ENCODE peak calls at places on chromosomes 11 and 22, in seven cellular contexts. One of them, this sample, is unnamed.
A peak's percentile ranks its signal among the peaks of the same experiment; 100 is the strongest.

GRCh38 chr11:1022411-1022810 is 14.1 kb downstream of the MUC6 start:
- DNase-seq in fibroblast of pulmonary artery: no peak
- DNase-seq in mesothelial cell of epicardium: no peak
- DNase-seq in stimulated activated CD4-positive, alpha-beta T cell treated with anti-CD3 and anti-CD28 coated beads, Interleukin-1b, Interleukin-23, amount 100 ng/mL, for 1 hour: no peak
- DNase-seq in effector CD4-positive, alpha-beta T cell: no peak
- DNase-seq in naive thymus-derived CD8-positive, alpha-beta T cell: no peak
- DNase-seq in stomach: no peak
- DNase-seq in this sample: no peak

GRCh38 chr11:1120532-1121342 is 37.0 kb upstream of the MUC5AC start:
- DNase-seq in effector CD4-positive, alpha-beta T cell: no peak
- DNase-seq in stomach: peak; percentile 24
- DNase-seq in mesothelial cell of epicardium: peak; percentile 36
- DNase-seq in fibroblast of pulmonary artery: no peak
- DNase-seq in naive thymus-derived CD8-positive, alpha-beta T cell: no peak
- DNase-seq in stimulated activated CD4-positive, alpha-beta T cell treated with anti-CD3 and anti-CD28 coated beads, Interleukin-1b, Interleukin-23, amount 100 ng/mL, for 1 hour: no peak
- DNase-seq in this sample: no peak

GRCh38 chr11:28108909-28109308 is 721 bp downstream of the METTL15 start:
- DNase-seq in mesothelial cell of epicardium: no peak
- DNase-seq in fibroblast of pulmonary artery: no peak
- DNase-seq in stimulated activated CD4-positive, alpha-beta T cell treated with anti-CD3 and anti-CD28 coated beads, Interleukin-1b, Interleukin-23, amount 100 ng/mL, for 1 hour: no peak
- DNase-seq in stomach: no peak
- DNase-seq in effector CD4-positive, alpha-beta T cell: no peak
- DNase-seq in naive thymus-derived CD8-positive, alpha-beta T cell: no peak
- DNase-seq in this sample: no peak

GRCh38 chr22:20956258-20957117 is 10.6 kb upstream of the AIFM3 start:
- DNase-seq in fibroblast of pulmonary artery: peak; percentile 22
- DNase-seq in mesothelial cell of epicardium: no peak
- DNase-seq in effector CD4-positive, alpha-beta T cell: no peak
- DNase-seq in stimulated activated CD4-positive, alpha-beta T cell treated with anti-CD3 and anti-CD28 coated beads, Interleukin-1b, Interleukin-23, amount 100 ng/mL, for 1 hour: no peak
- DNase-seq in naive thymus-derived CD8-positive, alpha-beta T cell: no peak
- DNase-seq in stomach: no peak
- DNase-seq in this sample: peak; percentile 41

GRCh38 chr11:78202733-78203167 is 14.0 kb downstream of the USP35 start:
- DNase-seq in naive thymus-derived CD8-positive, alpha-beta T cell: peak; percentile 41
- DNase-seq in stimulated activated CD4-positive, alpha-beta T cell treated with anti-CD3 and anti-CD28 coated beads, Interleukin-1b, Interleukin-23, amount 100 ng/mL, for 1 hour: peak; percentile 43
- DNase-seq in effector CD4-positive, alpha-beta T cell: peak; percentile 71
- DNase-seq in fibroblast of pulmonary artery: no peak
- DNase-seq in mesothelial cell of epicardium: no peak
- DNase-seq in stomach: no peak
- DNase-seq in this sample: no peak

GRCh38 chr11:2803186-2804057 is 82.2 kb downstream of the CDKN1C start:
- DNase-seq in naive thymus-derived CD8-positive, alpha-beta T cell: no peak
- DNase-seq in effector CD4-positive, alpha-beta T cell: peak; percentile 0
- DNase-seq in mesothelial cell of epicardium: peak; percentile 30
- DNase-seq in stomach: peak; percentile 24
- DNase-seq in fibroblast of pulmonary artery: no peak
- DNase-seq in stimulated activated CD4-positive, alpha-beta T cell treated with anti-CD3 and anti-CD28 coated beads, Interleukin-1b, Interleukin-23, amount 100 ng/mL, for 1 hour: no peak
- DNase-seq in this sample: no peak

GRCh38 chr11:26928636-26929035 is 65.3 kb upstream of the FIBIN start:
- DNase-seq in stomach: no peak
- DNase-seq in fibroblast of pulmonary artery: no peak
- DNase-seq in effector CD4-positive, alpha-beta T cell: no peak
- DNase-seq in naive thymus-derived CD8-positive, alpha-beta T cell: no peak
- DNase-seq in mesothelial cell of epicardium: no peak
- DNase-seq in stimulated activated CD4-positive, alpha-beta T cell treated with anti-CD3 and anti-CD28 coated beads, Interleukin-1b, Interleukin-23, amount 100 ng/mL, for 1 hour: no peak
- DNase-seq in this sample: no peak

GRCh38 chr22:35567794-35568193 is 27.2 kb downstream of the RASD2 start:
- DNase-seq in naive thymus-derived CD8-positive, alpha-beta T cell: no peak
- DNase-seq in mesothelial cell of epicardium: no peak
- DNase-seq in stimulated activated CD4-positive, alpha-beta T cell treated with anti-CD3 and anti-CD28 coated beads, Interleukin-1b, Interleukin-23, amount 100 ng/mL, for 1 hour: no peak
- DNase-seq in fibroblast of pulmonary artery: no peak
- DNase-seq in stomach: no peak
- DNase-seq in effector CD4-positive, alpha-beta T cell: no peak
- DNase-seq in this sample: no peak

GRCh38 chr11:17423533-17424310 is 35.3 kb upstream of the KCNJ11 start:
- DNase-seq in effector CD4-positive, alpha-beta T cell: no peak
- DNase-seq in stimulated activated CD4-positive, alpha-beta T cell treated with anti-CD3 and anti-CD28 coated beads, Interleukin-1b, Interleukin-23, amount 100 ng/mL, for 1 hour: no peak
- DNase-seq in stomach: peak; percentile 62
- DNase-seq in fibroblast of pulmonary artery: no peak
- DNase-seq in mesothelial cell of epicardium: no peak
- DNase-seq in naive thymus-derived CD8-positive, alpha-beta T cell: no peak
- DNase-seq in this sample: no peak

GRCh38 chr11:69449320-69450063 is 32.0 kb upstream of the LINC01488 start:
- DNase-seq in stomach: peak; percentile 69
- DNase-seq in mesothelial cell of epicardium: no peak
- DNase-seq in naive thymus-derived CD8-positive, alpha-beta T cell: no peak
- DNase-seq in fibroblast of pulmonary artery: peak; percentile 50
- DNase-seq in effector CD4-positive, alpha-beta T cell: no peak
- DNase-seq in stimulated activated CD4-positive, alpha-beta T cell treated with anti-CD3 and anti-CD28 coated beads, Interleukin-1b, Interleukin-23, amount 100 ng/mL, for 1 hour: no peak
- DNase-seq in this sample: peak; percentile 46

GRCh38 chr11:2912498-2912897 is 16.7 kb downstream of the PHLDA2 start:
- DNase-seq in stomach: peak; percentile 96
- DNase-seq in stimulated activated CD4-positive, alpha-beta T cell treated with anti-CD3 and anti-CD28 coated beads, Interleukin-1b, Interleukin-23, amount 100 ng/mL, for 1 hour: no peak
- DNase-seq in mesothelial cell of epicardium: no peak
- DNase-seq in fibroblast of pulmonary artery: peak; percentile 65
- DNase-seq in naive thymus-derived CD8-positive, alpha-beta T cell: no peak
- DNase-seq in effector CD4-positive, alpha-beta T cell: no peak
- DNase-seq in this sample: peak; percentile 67

GRCh38 chr11:112176077-112176476 is 765 bp downstream of the BCO2 start:
- DNase-seq in mesothelial cell of epicardium: no peak
- DNase-seq in naive thymus-derived CD8-positive, alpha-beta T cell: no peak
- DNase-seq in effector CD4-positive, alpha-beta T cell: no peak
- DNase-seq in stomach: no peak
- DNase-seq in fibroblast of pulmonary artery: no peak
- DNase-seq in stimulated activated CD4-positive, alpha-beta T cell treated with anti-CD3 and anti-CD28 coated beads, Interleukin-1b, Interleukin-23, amount 100 ng/mL, for 1 hour: no peak
- DNase-seq in this sample: no peak

GRCh38 chr11:77677138-77677537 is 39.5 kb upstream of the CLNS1A start:
- DNase-seq in stimulated activated CD4-positive, alpha-beta T cell treated with anti-CD3 and anti-CD28 coated beads, Interleukin-1b, Interleukin-23, amount 100 ng/mL, for 1 hour: no peak
- DNase-seq in fibroblast of pulmonary artery: no peak
- DNase-seq in stomach: no peak
- DNase-seq in naive thymus-derived CD8-positive, alpha-beta T cell: no peak
- DNase-seq in effector CD4-positive, alpha-beta T cell: no peak
- DNase-seq in mesothelial cell of epicardium: no peak
- DNase-seq in this sample: peak; percentile 56

GRCh38 chr11:29490951-29491350 is 525.9 kb downstream of the KCNA4 start:
- DNase-seq in mesothelial cell of epicardium: no peak
- DNase-seq in stomach: no peak
- DNase-seq in naive thymus-derived CD8-positive, alpha-beta T cell: no peak
- DNase-seq in stimulated activated CD4-positive, alpha-beta T cell treated with anti-CD3 and anti-CD28 coated beads, Interleukin-1b, Interleukin-23, amount 100 ng/mL, for 1 hour: no peak
- DNase-seq in effector CD4-positive, alpha-beta T cell: no peak
- DNase-seq in fibroblast of pulmonary artery: no peak
- DNase-seq in this sample: no peak

GRCh38 chr11:58003036-58003435 is 20.6 kb upstream of the OR9Q1 start:
- DNase-seq in effector CD4-positive, alpha-beta T cell: no peak
- DNase-seq in stomach: no peak
- DNase-seq in fibroblast of pulmonary artery: no peak
- DNase-seq in stimulated activated CD4-positive, alpha-beta T cell treated with anti-CD3 and anti-CD28 coated beads, Interleukin-1b, Interleukin-23, amount 100 ng/mL, for 1 hour: no peak
- DNase-seq in mesothelial cell of epicardium: no peak
- DNase-seq in naive thymus-derived CD8-positive, alpha-beta T cell: no peak
- DNase-seq in this sample: no peak

GRCh38 chr11:2700415-2701211 is 819 bp upstream of the KCNQ1OT1 start:
- DNase-seq in effector CD4-positive, alpha-beta T cell: no peak
- DNase-seq in naive thymus-derived CD8-positive, alpha-beta T cell: no peak
- DNase-seq in stomach: peak; percentile 64
- DNase-seq in mesothelial cell of epicardium: no peak
- DNase-seq in fibroblast of pulmonary artery: no peak
- DNase-seq in stimulated activated CD4-positive, alpha-beta T cell treated with anti-CD3 and anti-CD28 coated beads, Interleukin-1b, Interleukin-23, amount 100 ng/mL, for 1 hour: no peak
- DNase-seq in this sample: no peak

GRCh38 chr22:46245515-46245914 is 4.6 kb downstream of the CDPF1 start:
- DNase-seq in mesothelial cell of epicardium: no peak
- DNase-seq in stimulated activated CD4-positive, alpha-beta T cell treated with anti-CD3 and anti-CD28 coated beads, Interleukin-1b, Interleukin-23, amount 100 ng/mL, for 1 hour: no peak
- DNase-seq in naive thymus-derived CD8-positive, alpha-beta T cell: no peak
- DNase-seq in effector CD4-positive, alpha-beta T cell: no peak
- DNase-seq in fibroblast of pulmonary artery: peak; percentile 18
- DNase-seq in stomach: no peak
- DNase-seq in this sample: no peak

GRCh38 chr11:119148855-119149370 is at the start of gene ABCG4:
- DNase-seq in effector CD4-positive, alpha-beta T cell: no peak
- DNase-seq in fibroblast of pulmonary artery: no peak
- DNase-seq in stimulated activated CD4-positive, alpha-beta T cell treated with anti-CD3 and anti-CD28 coated beads, Interleukin-1b, Interleukin-23, amount 100 ng/mL, for 1 hour: no peak
- DNase-seq in naive thymus-derived CD8-positive, alpha-beta T cell: no peak
- DNase-seq in mesothelial cell of epicardium: no peak
- DNase-seq in stomach: peak; percentile 29
- DNase-seq in this sample: no peak

GRCh38 chr11:86214710-86215109 is 29.8 kb upstream of the EED start:
- DNase-seq in fibroblast of pulmonary artery: no peak
- DNase-seq in stomach: no peak
- DNase-seq in stimulated activated CD4-positive, alpha-beta T cell treated with anti-CD3 and anti-CD28 coated beads, Interleukin-1b, Interleukin-23, amount 100 ng/mL, for 1 hour: no peak
- DNase-seq in effector CD4-positive, alpha-beta T cell: no peak
- DNase-seq in naive thymus-derived CD8-positive, alpha-beta T cell: no peak
- DNase-seq in mesothelial cell of epicardium: no peak
- DNase-seq in this sample: no peak

GRCh38 chr22:42263944-42264343 is 6.5 kb downstream of the TCF20 start:
- DNase-seq in stomach: no peak
- DNase-seq in stimulated activated CD4-positive, alpha-beta T cell treated with anti-CD3 and anti-CD28 coated beads, Interleukin-1b, Interleukin-23, amount 100 ng/mL, for 1 hour: no peak
- DNase-seq in fibroblast of pulmonary artery: no peak
- DNase-seq in naive thymus-derived CD8-positive, alpha-beta T cell: no peak
- DNase-seq in mesothelial cell of epicardium: no peak
- DNase-seq in effector CD4-positive, alpha-beta T cell: no peak
- DNase-seq in this sample: no peak

GRCh38 chr22:49765091-49765771 is 62.4 kb downstream of the BRD1 start:
- DNase-seq in stomach: peak; percentile 16
- DNase-seq in naive thymus-derived CD8-positive, alpha-beta T cell: no peak
- DNase-seq in stimulated activated CD4-positive, alpha-beta T cell treated with anti-CD3 and anti-CD28 coated beads, Interleukin-1b, Interleukin-23, amount 100 ng/mL, for 1 hour: no peak
- DNase-seq in fibroblast of pulmonary artery: no peak
- DNase-seq in mesothelial cell of epicardium: peak; percentile 36
- DNase-seq in effector CD4-positive, alpha-beta T cell: no peak
- DNase-seq in this sample: no peak

GRCh38 chr11:102733232-102733875 is 8.6 kb upstream of the MMP8 start:
- DNase-seq in stimulated activated CD4-positive, alpha-beta T cell treated with anti-CD3 and anti-CD28 coated beads, Interleukin-1b, Interleukin-23, amount 100 ng/mL, for 1 hour: no peak
- DNase-seq in effector CD4-positive, alpha-beta T cell: no peak
- DNase-seq in stomach: peak; percentile 79
- DNase-seq in naive thymus-derived CD8-positive, alpha-beta T cell: peak; percentile 5
- DNase-seq in mesothelial cell of epicardium: peak; percentile 43
- DNase-seq in fibroblast of pulmonary artery: peak; percentile 62
- DNase-seq in this sample: peak; percentile 45

GRCh38 chr11:124745835-124746620 is 6.0 kb downstream of the VSIG2 start:
- DNase-seq in stimulated activated CD4-positive, alpha-beta T cell treated with anti-CD3 and anti-CD28 coated beads, Interleukin-1b, Interleukin-23, amount 100 ng/mL, for 1 hour: no peak
- DNase-seq in effector CD4-positive, alpha-beta T cell: no peak
- DNase-seq in mesothelial cell of epicardium: no peak
- DNase-seq in fibroblast of pulmonary artery: no peak
- DNase-seq in stomach: no peak
- DNase-seq in naive thymus-derived CD8-positive, alpha-beta T cell: no peak
- DNase-seq in this sample: no peak

GRCh38 chr11:114053406-114053805 is 6.1 kb upstream of the ZBTB16 start:
- DNase-seq in naive thymus-derived CD8-positive, alpha-beta T cell: no peak
- DNase-seq in stomach: no peak
- DNase-seq in fibroblast of pulmonary artery: no peak
- DNase-seq in effector CD4-positive, alpha-beta T cell: no peak
- DNase-seq in mesothelial cell of epicardium: no peak
- DNase-seq in stimulated activated CD4-positive, alpha-beta T cell treated with anti-CD3 and anti-CD28 coated beads, Interleukin-1b, Interleukin-23, amount 100 ng/mL, for 1 hour: no peak
- DNase-seq in this sample: peak; percentile 33

GRCh38 chr22:19730662-19731360 is 7.5 kb downstream of the GP1BB start:
- DNase-seq in fibroblast of pulmonary artery: peak; percentile 79
- DNase-seq in naive thymus-derived CD8-positive, alpha-beta T cell: peak; percentile 87
- DNase-seq in stimulated activated CD4-positive, alpha-beta T cell treated with anti-CD3 and anti-CD28 coated beads, Interleukin-1b, Interleukin-23, amount 100 ng/mL, for 1 hour: peak; percentile 70
- DNase-seq in stomach: peak; percentile 84
- DNase-seq in mesothelial cell of epicardium: peak; percentile 97
- DNase-seq in effector CD4-positive, alpha-beta T cell: peak; percentile 84
- DNase-seq in this sample: peak; percentile 57